ENCODE peak calls at places on chromosomes 1 and 21, in seven cellular contexts. A is EH, Y is colonic mucosa, M is ELR, E is KBM-7, N is fibroblast of lung, Z is activated T-cell treated with anti-CD3 and anti-CD28 coated beads for 24 hours. U is an unnamed sample.

GRCh38 chr1:203311368-203312301 is 6.3 kb downstream of the BTG2 start:
- DNase-seq in A (no peak), Y (no peak), M (no peak), E (no peak), N (no peak), Z (no peak), U (no peak)

GRCh38 chr1:224540535-224540934 is 75.6 kb upstream of the CNIH3 start:
- DNase-seq in A (peak; percentile 40), Y (no peak), M (no peak), E (no peak), N (no peak), Z (no peak), U (no peak)

GRCh38 chr1:230130172-230130944 is 63.3 kb downstream of the GALNT2 start:
- DNase-seq in A (no peak), Y (no peak), M (no peak), E (no peak), N (no peak), Z (no peak), U (no peak)

GRCh38 chr1:174301295-174302077 is 142.2 kb downstream of the RABGAP1L start:
- DNase-seq in A (no peak), Y (no peak), M (no peak), E (no peak), N (no peak), Z (no peak), U (no peak)

GRCh38 chr1:204929487-204930185 is 59.0 kb downstream of the NFASC start:
- DNase-seq in A (no peak), Y (no peak), M (no peak), E (no peak), N (no peak), Z (no peak), U (no peak)

GRCh38 chr1:162349635-162350330 is 26.9 kb downstream of the SPATA46 start:
- DNase-seq in A (peak; percentile 92), Y (peak; percentile 54), M (peak; percentile 85), E (no peak), N (peak; percentile 17), Z (no peak), U (peak; percentile 90)

GRCh38 chr1:215056584-215056983 is 26.0 kb upstream of the KCNK2 start:
- DNase-seq in A (peak; percentile 80), Y (no peak), M (peak; percentile 79), E (no peak), N (no peak), Z (no peak), U (peak; percentile 10)

GRCh38 chr1:172778461-172779455 is 119.9 kb downstream of the FASLG start:
- DNase-seq in A (peak; percentile 9), Y (no peak), M (peak; percentile 16), E (no peak), N (peak; percentile 54), Z (no peak), U (peak; percentile 8)

GRCh38 chr1:184152502-184152901 is 101.0 kb downstream of the TSEN15 start:
- DNase-seq in A (peak; percentile 61), Y (peak; percentile 27), M (peak; percentile 72), E (peak; percentile 64), N (peak; percentile 54), Z (no peak), U (peak; percentile 74)

GRCh38 chr1:151311589-151312331 is 15.5 kb downstream of the PI4KB start:
- DNase-seq in A (peak; percentile 100), Y (peak; percentile 61), M (peak; percentile 100), E (peak; percentile 21), N (peak; percentile 100), Z (peak; percentile 83), U (peak; percentile 99)

GRCh38 chr1:9629445-9630201 is 21.9 kb upstream of the PIK3CD start:
- DNase-seq in A (no peak), Y (peak; percentile 50), M (no peak), E (peak; percentile 92), N (no peak), Z (peak; percentile 74), U (no peak)

GRCh38 chr1:61337981-61338848 is 255.9 kb downstream of the NFIA start:
- DNase-seq in A (peak; percentile 92), Y (peak; percentile 64), M (peak; percentile 84), E (peak; percentile 19), N (peak; percentile 95), Z (no peak), U (peak; percentile 91)

GRCh38 chr1:24266398-24266941 is 52.7 kb upstream of the GRHL3 start:
- DNase-seq in A (peak; percentile 99), Y (no peak), M (peak; percentile 97), E (no peak), N (peak; percentile 82), Z (no peak), U (peak; percentile 62)

GRCh38 chr1:78440381-78440793 is 50.4 kb upstream of the PTGFR start:
- DNase-seq in A (peak; percentile 60), Y (no peak), M (peak; percentile 69), E (no peak), N (no peak), Z (no peak), U (no peak)

GRCh38 chr1:58006421-58007032 is 540.0 kb downstream of the OMA1 start:
- DNase-seq in A (no peak), Y (no peak), M (no peak), E (no peak), N (no peak), Z (no peak), U (no peak)

GRCh38 chr1:207831517-207832327 is 79.2 kb downstream of the CD34 start:
- DNase-seq in A (peak; percentile 24), Y (no peak), M (peak; percentile 38), E (no peak), N (peak; percentile 20), Z (peak; percentile 49), U (no peak)

GRCh38 chr1:52925571-52926005 is 1.5 kb upstream of the SCP2 start:
- DNase-seq in A (no peak), Y (no peak), M (no peak), E (no peak), N (peak; percentile 33), Z (no peak), U (no peak)

GRCh38 chr1:21539933-21540332 is 30.7 kb downstream of the ALPL start:
- DNase-seq in A (peak; percentile 24), Y (no peak), M (peak; percentile 37), E (peak; percentile 43), N (no peak), Z (no peak), U (no peak)

GRCh38 chr1:33246171-33246570 is 10.1 kb upstream of the ZNF362 start:
- DNase-seq in A (no peak), Y (no peak), M (no peak), E (no peak), N (no peak), Z (no peak), U (no peak)

GRCh38 chr1:111789666-111790316 is 34.1 kb downstream of the DDX20 start:
- DNase-seq in A (peak; percentile 80), Y (no peak), M (no peak), E (no peak), N (peak; percentile 20), Z (no peak), U (peak; percentile 71)

GRCh38 chr1:70143052-70143659 is 62.2 kb downstream of the LRRC40 start:
- DNase-seq in A (peak; percentile 67), Y (no peak), M (peak; percentile 60), E (no peak), N (peak; percentile 76), Z (no peak), U (peak; percentile 55)

GRCh38 chr1:235720544-235720943 is 71.0 kb upstream of the GNG4 start:
- DNase-seq in A (peak; percentile 42), Y (no peak), M (peak; percentile 74), E (no peak), N (no peak), Z (no peak), U (no peak)

GRCh38 chr1:39779137-39779536 is 8.0 kb upstream of the OXCT2 start:
- DNase-seq in A (no peak), Y (no peak), M (no peak), E (peak; percentile 49), N (no peak), Z (no peak), U (no peak)

GRCh38 chr1:155126494-155127104 is 1.1 kb upstream of the EFNA1 start:
- DNase-seq in A (peak; percentile 35), Y (peak; percentile 63), M (peak; percentile 20), E (no peak), N (peak; percentile 39), Z (no peak), U (no peak)

GRCh38 chr1:41657101-41657500 is 172.6 kb upstream of the EDN2 start:
- DNase-seq in A (no peak), Y (no peak), M (no peak), E (no peak), N (no peak), Z (no peak), U (no peak)

GRCh38 chr21:38377165-38378093 is 120.6 kb downstream of the KCNJ15 start:
- DNase-seq in A (peak; percentile 4), Y (no peak), M (peak; percentile 45), E (peak; percentile 63), N (no peak), Z (no peak), U (no peak)

GRCh38 chr1:44558883-44559282 is 115.4 kb downstream of the TMEM53 start:
- DNase-seq in A (no peak), Y (no peak), M (no peak), E (no peak), N (no peak), Z (no peak), U (no peak)

GRCh38 chr1:175863291-175864050 is 120.1 kb upstream of the TNR start:
- DNase-seq in A (no peak), Y (no peak), M (no peak), E (no peak), N (no peak), Z (no peak), U (no peak)

GRCh38 chr1:25137521-25138395 is 94.5 kb downstream of the SYF2 start:
- DNase-seq in A (peak; percentile 8), Y (no peak), M (no peak), E (no peak), N (no peak), Z (no peak), U (no peak)

GRCh38 chr1:200217703-200218102 is 190.2 kb downstream of the NR5A2 start:
- DNase-seq in A (no peak), Y (peak; percentile 33), M (no peak), E (no peak), N (no peak), Z (no peak), U (no peak)

U was measured in fibroblast of pulmonary artery.